ENCODE peak calls at places on chromosomes 13 and 19, in four cellular contexts. Q is lower lobe of right lung, Z is glutamatergic neuron, O is epithelial cell of esophagus. J is an unnamed sample.

GRCh38 chr19:47618771-47619170 is 9.8 kb downstream of the BICRA start:
- DNase-seq in O (no peak), Q (no peak), Z (no peak), J (no peak)

GRCh38 chr13:90882551-90882950 is 464.9 kb upstream of the MIR17HG start:
- DNase-seq in Z (no peak), O (no peak), Q (no peak), J (no peak)

GRCh38 chr19:33814181-33815165 is 17.8 kb downstream of the KCTD15 start:
- DNase-seq in Q (peak), O (no peak), Z (no peak), J (peak)

GRCh38 chr13:45781553-45782326 is 69.8 kb downstream of the SIAH3 start:
- DNase-seq in Z (no peak), O (peak), Q (no peak), J (no peak)

GRCh38 chr13:99277629-99278028 is 19.4 kb upstream of the GPR18 start:
- DNase-seq in Q (peak), O (peak), Z (no peak), J (peak)

GRCh38 chr13:51027644-51028043 is 83.4 kb downstream of the C13orf42 start:
- DNase-seq in Q (no peak), Z (no peak), O (no peak), J (no peak)

GRCh38 chr19:50657672-50658437 is 8.6 kb downstream of the C19orf81 start:
- DNase-seq in Q (peak), O (peak), Z (peak), J (peak)

GRCh38 chr13:40348096-40348679 is 318.3 kb downstream of the FOXO1 start:
- DNase-seq in O (no peak), Q (no peak), Z (no peak), J (no peak)

GRCh38 chr19:1469200-1469935 is 9.6 kb downstream of the C19orf25 start:
- DNase-seq in Q (peak), Z (peak), O (peak), J (no peak)

GRCh38 chr19:49339364-49340068 is 4.3 kb downstream of the CD37 start:
- DNase-seq in O (peak), Q (peak), Z (peak), J (no peak)

GRCh38 chr13:42875448-42876269 is 94.3 kb downstream of the FAM216B start:
- DNase-seq in Z (peak), Q (no peak), O (no peak), J (no peak)

GRCh38 chr19:48635263-48635965 is 1.8 kb downstream of the DBP start:
- DNase-seq in Z (peak), O (peak), Q (peak), J (peak)

GRCh38 chr13:82688400-82688999 is 1193.8 kb downstream of the SLITRK1 start:
- DNase-seq in O (no peak), Z (no peak), Q (no peak), J (no peak)

GRCh38 chr13:110799246-110800236 is 86.0 kb downstream of the ING1 start:
- DNase-seq in Z (no peak), O (no peak), Q (no peak), J (no peak)

GRCh38 chr13:45728759-45729158 is 26.6 kb downstream of the CBY2 start:
- DNase-seq in Z (peak), Q (no peak), O (no peak), J (no peak)

GRCh38 chr19:34482380-34483250 is 1.1 kb downstream of the WTIP start:
- DNase-seq in O (peak), Q (no peak), Z (peak), J (no peak)

GRCh38 chr19:38417544-38418506 is 8.2 kb downstream of the RASGRP4 start:
- DNase-seq in Q (peak), O (peak), Z (peak), J (peak)

GRCh38 chr13:111587249-111587648 is 266.8 kb downstream of the TEX29 start:
- DNase-seq in Q (no peak), O (no peak), Z (no peak), J (no peak)

GRCh38 chr13:88979465-88980180 is 1308.5 kb downstream of the SLITRK5 start:
- DNase-seq in O (peak), Q (no peak), Z (no peak), J (no peak)

GRCh38 chr13:24742294-24742693 is 21.7 kb upstream of the RNF17 start:
- DNase-seq in O (peak), Z (no peak), Q (no peak), J (no peak)

GRCh38 chr13:26423634-26424033 is 133.8 kb upstream of the WASF3 start:
- DNase-seq in Q (no peak), Z (no peak), O (no peak), J (no peak)

DNA sequence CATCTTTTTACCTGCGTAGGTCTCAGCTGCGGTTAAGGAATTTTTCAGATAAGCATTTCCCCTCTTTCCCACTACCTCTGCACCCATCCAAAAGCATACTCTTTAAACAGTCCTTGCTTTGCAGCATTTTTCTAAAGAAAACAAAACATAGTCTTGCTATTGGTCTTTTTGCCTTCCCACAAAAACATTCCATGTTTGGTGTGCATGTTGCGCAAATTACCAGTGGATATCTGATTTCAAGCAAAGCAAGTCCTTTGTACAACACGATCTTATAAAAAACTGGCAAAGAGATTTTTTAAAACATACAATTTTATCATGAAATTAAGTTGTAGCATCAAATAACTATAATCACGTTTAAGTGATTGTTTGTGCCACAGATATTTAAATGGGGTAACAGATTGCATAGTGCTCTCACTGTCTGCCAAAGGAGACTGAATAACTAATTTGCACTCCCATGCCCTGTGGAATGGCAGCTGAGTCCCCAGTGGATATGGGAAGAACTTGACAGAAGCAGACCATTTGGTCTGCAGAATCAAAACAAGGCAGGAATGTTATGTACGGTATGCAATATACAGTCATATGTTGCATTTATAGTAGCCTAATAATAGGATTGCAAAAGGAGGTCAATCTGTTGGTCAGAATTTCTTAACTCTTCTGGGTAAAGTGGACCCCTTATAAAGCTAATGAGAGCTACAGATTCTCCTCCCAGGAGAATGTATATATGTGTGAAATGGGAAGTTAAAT is 285.7 kb downstream of the TBC1D4 start:
- DNase-seq in Q (no peak), O (no peak), Z (no peak), J (no peak)
- TF ChIP-seq CTCF in Q (no peak), O (no peak), Z (no peak), J (no peak)

DNA sequence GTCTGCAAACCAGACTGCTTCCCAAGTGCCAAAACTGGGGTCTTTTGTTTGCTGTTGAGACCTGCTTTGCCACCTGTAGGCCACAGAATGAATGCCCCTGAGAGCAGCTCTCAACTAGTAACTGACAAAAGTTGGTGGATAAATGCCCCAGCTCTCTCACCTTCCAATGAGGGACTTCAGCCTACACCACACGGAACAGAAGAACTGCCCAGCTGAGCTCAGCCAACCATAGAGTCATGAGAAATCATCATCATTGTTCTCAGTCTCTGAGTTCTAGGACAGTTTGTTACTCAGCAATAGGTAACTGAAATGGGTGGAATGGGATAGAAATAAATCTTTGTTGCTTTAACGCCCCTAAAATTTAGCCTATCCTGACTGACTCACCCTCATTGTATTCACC is 59.1 kb upstream of the MRI1 start:
- DNase-seq in O (no peak), Z (no peak), Q (no peak), J (no peak)
- TF ChIP-seq CTCF in O (no peak), Z (no peak), Q (no peak), J (no peak)

DNA sequence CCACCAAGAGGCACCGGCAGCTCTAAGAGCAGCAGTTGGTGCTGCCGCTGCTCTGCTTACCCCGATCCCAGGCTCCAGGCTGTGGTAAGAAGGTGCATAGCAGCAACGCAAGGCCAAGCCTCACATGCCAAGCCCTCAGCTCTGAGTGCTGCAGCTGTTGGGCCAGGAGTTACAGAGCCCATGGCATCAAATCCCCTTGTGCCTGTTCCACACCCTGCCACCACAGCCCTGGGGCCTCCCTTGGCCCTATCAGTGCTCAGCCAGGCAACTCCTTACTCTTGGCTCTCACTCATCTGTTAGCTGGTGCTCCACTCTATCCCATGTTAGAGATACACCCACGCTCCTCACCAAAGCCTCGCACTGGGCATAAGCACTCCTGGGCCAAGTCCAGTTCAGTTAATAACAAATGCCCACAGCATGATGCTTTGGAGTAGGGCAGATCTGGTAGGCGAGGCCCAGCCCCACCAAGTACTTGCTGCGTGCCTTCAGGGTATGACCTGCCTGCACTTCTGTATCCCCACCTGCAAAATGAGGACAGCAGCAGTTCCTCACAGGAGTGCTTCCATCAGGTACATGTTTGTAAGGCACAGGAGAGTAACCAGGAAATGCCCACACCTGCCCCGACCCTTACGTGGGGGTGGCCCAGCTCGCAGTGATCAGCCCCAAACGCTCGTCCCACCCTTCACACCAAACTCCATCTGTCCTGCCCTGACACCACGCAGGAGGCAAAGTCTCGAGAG is 16.2 kb downstream of the AKAP8L start:
- DNase-seq in Z (no peak), O (no peak), Q (no peak), J (no peak)
- TF ChIP-seq CTCF in Z (no peak), O (no peak), Q (no peak), J (no peak)

DNA sequence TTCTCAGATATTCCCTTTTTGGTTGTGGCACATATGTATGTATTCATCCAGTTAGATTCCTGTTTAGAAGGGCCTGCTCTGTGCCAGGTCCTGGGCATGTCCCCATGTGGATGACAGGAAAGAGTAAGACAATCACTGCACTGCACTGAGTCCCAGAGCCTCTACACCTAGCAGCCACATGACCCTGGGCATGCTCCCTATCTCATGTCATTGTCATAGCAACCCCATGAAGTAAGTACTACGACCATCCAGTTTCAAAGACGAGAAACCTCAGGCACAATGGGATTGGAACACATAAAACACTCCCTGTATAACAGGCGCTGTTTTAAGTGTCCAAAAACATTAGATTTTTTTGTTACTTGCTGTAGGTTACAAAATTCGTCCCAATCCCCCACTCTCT is 594.4 kb downstream of the UQCRFS1 start:
- DNase-seq in Q (no peak), Z (no peak), O (no peak), J (no peak)
- TF ChIP-seq CTCF in Q (no peak), Z (no peak), O (no peak), J (no peak)